ENCODE peak calls at places on chromosome 9, in four cellular contexts. U is A549, Q is HepG2, O is GM23338. I is an unnamed sample.

GRCh38 chr9:97658707-97659106 is 25.1 kb downstream of the NCBP1 start:
- DNase-seq in Q (no peak), O (no peak), U (no peak), I (no peak)

GRCh38 chr9:136835162-136835931 is 6.9 kb upstream of the AJM1 start:
- DNase-seq in U (no peak), O (no peak), Q (no peak), I (no peak)

GRCh38 chr9:122402403-122403268 is 31.8 kb downstream of the PTGS1 start:
- DNase-seq in Q (peak; percentile 27), O (no peak), U (peak; percentile 87), I (peak; percentile 55)

GRCh38 chr9:104682642-104683041 is 11.7 kb upstream of the OR13D1 start:
- DNase-seq in Q (peak; percentile 57), O (peak; percentile 81), U (peak; percentile 21), I (peak; percentile 64)

GRCh38 chr9:111559000-111559610 is 34.1 kb downstream of the ZNF483 start:
- DNase-seq in Q (no peak), O (no peak), U (no peak), I (no peak)

GRCh38 chr9:89436963-89437625 is 60.8 kb downstream of the SEMA4D start:
- DNase-seq in O (no peak), U (no peak), Q (no peak), I (no peak)

GRCh38 chr9:110152704-110153374 is 55.1 kb downstream of the C9orf152 start:
- DNase-seq in Q (peak; percentile 63), U (peak; percentile 19), O (peak; percentile 87), I (peak; percentile 17)

GRCh38 chr9:35690447-35691324 is 961 bp upstream of the TPM2 start:
- DNase-seq in Q (no peak), U (peak; percentile 71), O (peak; percentile 76), I (peak; percentile 78)

GRCh38 chr9:95206143-95206542 is 111.4 kb downstream of the FANCC start:
- DNase-seq in Q (no peak), O (no peak), U (no peak), I (no peak)

GRCh38 chr9:89902450-89902849 is 297.6 kb downstream of the GADD45G start:
- DNase-seq in O (no peak), Q (no peak), U (no peak), I (no peak)

GRCh38 chr9:131276891-131277672 is 772 bp upstream of the FAM78A start:
- DNase-seq in Q (no peak), U (no peak), O (no peak), I (peak; percentile 99)

GRCh38 chr9:109246533-109246932 is 74.3 kb downstream of the EPB41L4B start:
- DNase-seq in Q (no peak), U (no peak), O (no peak), I (no peak)

GRCh38 chr9:88792502-88792901 is 198.8 kb upstream of the S1PR3 start:
- DNase-seq in Q (no peak), U (no peak), O (no peak), I (no peak)

GRCh38 chr9:108830292-108830691 is 25.5 kb downstream of the ACTL7B start:
- DNase-seq in Q (no peak), O (no peak), U (no peak), I (no peak)

GRCh38 chr9:127452481-127453092 is 1.3 kb downstream of the LRSAM1 start:
- DNase-seq in O (no peak), U (no peak), Q (peak; percentile 49), I (no peak)

GRCh38 chr9:122201641-122202040 is 27.1 kb downstream of the LHX6 start:
- DNase-seq in Q (no peak), U (no peak), O (no peak), I (no peak)

GRCh38 chr9:138025908-138026307 is 148.3 kb downstream of the CACNA1B start:
- DNase-seq in U (no peak), O (no peak), Q (no peak), I (no peak)

GRCh38 chr9:111728617-111729366 is 65.9 kb downstream of the SHOC1 start:
- DNase-seq in Q (peak; percentile 59), U (peak; percentile 41), O (no peak), I (no peak)

GRCh38 chr9:116287721-116288120 is 134.1 kb downstream of the PAPPA start:
- DNase-seq in U (no peak), Q (no peak), O (no peak), I (no peak)

DNA sequence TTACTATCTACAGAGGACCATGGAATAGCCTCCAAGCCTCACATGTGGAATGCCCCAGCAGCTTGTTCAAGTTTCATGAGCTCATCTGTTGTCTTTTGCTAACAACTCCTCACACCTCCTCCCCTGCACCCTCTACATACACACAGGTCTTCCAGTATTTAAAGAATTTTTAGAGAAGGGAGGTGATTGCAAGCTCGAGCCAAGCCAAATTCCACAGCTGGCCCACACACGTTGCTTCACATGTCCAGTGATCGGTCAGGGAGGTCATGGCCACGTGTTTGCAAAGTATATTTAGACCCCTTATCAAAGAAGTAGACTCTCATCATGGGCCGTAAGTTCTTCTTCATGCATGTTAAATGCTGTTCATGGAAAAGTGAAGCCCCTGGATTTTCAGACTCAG is 281.7 kb downstream of the OSTF1 start:
- DNase-seq in U (no peak), O (no peak), Q (no peak), I (no peak)
- TF ChIP-seq JUNB in U (no peak), O (no peak), Q (no peak), I (no peak)

GRCh38 chr9:69633716-69634115 is 38.5 kb downstream of the APBA1 start:
- DNase-seq in O (no peak), Q (no peak), U (no peak), I (no peak)
- TF ChIP-seq JUNB in O (no peak), Q (no peak), U (no peak), I (no peak)

DNA sequence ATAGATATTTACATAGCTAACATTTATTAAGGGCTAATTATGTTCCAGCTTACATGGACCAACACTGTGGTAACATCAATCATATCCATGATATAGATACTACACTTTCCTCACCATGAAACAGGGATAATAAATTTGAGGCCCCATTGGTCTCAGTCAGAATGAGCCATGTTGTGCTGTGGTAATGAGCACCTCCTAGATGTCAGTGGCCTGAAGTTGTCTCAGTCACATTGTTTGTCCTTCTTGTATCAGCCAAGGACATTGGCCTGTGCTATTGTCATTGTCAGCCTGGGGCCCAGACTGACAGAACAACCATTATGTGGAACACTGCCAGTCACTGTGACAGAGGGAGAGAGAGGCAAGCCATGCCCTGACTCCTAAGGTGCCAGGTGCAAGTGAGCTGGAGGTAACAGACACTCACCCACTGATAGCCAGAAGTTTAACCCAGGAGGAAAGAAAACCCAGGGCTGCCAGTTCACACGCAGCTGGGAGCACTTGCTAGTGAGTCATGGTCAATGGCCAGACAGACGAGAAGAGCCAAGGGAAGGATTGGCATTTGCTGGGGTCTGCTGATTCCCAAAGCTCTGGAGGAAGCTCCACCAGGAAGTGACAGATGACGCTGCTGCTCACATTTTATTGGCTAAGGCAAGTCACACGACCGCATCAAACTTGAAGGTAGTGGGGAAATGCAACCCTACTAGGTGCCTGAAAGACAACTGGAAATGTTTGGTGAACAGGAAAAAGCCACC is 224.2 kb downstream of the MELK start:
- DNase-seq in Q (no peak), U (no peak), O (no peak), I (no peak)
- TF ChIP-seq JUNB in Q (no peak), U (no peak), O (no peak), I (no peak)

GRCh38 chr9:69215774-69216482 is 41.9 kb downstream of the TJP2 start:
- DNase-seq in O (no peak), Q (no peak), U (no peak), I (peak; percentile 62)

GRCh38 chr9:69211424-69212036 is 37.5 kb downstream of the TJP2 start:
- DNase-seq in O (no peak), Q (no peak), U (no peak), I (no peak)

GRCh38 chr9:69214939-69215338 is 40.9 kb downstream of the TJP2 start:
- DNase-seq in U (no peak), Q (peak; percentile 29), O (no peak), I (no peak)

GRCh38 chr9:69218166-69218565 is 44.1 kb downstream of the TJP2 start:
- DNase-seq in U (no peak), O (no peak), Q (no peak), I (no peak)

GRCh38 chr9:69213647-69214046 is 39.6 kb downstream of the TJP2 start:
- DNase-seq in U (no peak), Q (no peak), O (no peak), I (no peak)
- TF ChIP-seq JUNB in U (no peak), Q (no peak), O (no peak), I (no peak)

DNA sequence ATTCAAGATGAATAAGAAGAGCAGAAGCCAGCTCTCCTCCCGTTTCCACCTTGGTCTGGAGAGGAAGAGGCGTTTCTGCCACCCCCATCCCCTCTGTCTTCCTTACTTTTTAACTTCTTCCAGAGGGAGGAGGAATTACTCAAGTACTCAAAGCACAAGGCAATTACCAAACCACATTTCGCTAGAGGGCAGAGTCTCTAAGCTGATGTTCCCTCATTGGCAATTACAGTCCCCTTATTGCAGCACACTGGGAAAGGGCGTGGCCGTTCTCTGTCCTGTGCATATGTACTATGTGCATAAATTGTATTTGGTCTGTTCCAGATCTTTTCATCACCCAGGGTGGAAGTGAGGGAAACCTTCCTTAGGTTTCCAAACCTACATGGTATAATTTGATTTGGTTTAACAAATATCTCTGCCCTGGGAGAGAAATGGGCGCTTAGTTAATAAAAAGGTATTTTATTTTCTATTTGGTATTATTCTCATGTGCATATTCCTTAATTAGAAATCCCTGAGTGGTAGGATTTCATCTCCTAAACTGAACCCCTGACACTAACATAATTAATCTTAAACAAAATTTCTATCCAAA is 29.8 kb upstream of the ALDOB start:
- DNase-seq in U (peak; percentile 36), O (peak; percentile 79), Q (peak; percentile 69), I (peak; percentile 57)
- TF ChIP-seq JUNB in U (no peak), O (no peak), Q (no peak), I (no peak)